ENCODE peak calls at places on chromosomes 6 and 20, in ten cellular contexts. One of them, this sample, is unnamed.

GRCh38 chr6:53765270-53765669 is 29.5 kb upstream of the LRRC1 start:
- DNase-seq in bronchial epithelial cell: no peak
- DNase-seq in SK-MEL-5: no peak
- DNase-seq in COR-L47: no peak
- DNase-seq in H7: no peak
- DNase-seq in activated T-helper 1 cell treated with anti-CD3 and anti-CD28 coated beads, Interleukin-12 subunit alpha, Interleukin-12 subunit beta, Interleukin-2, Interleukin-4 antibody, amounts not matched to agents 30 ng/mL and 10 ng/mL and 1 ng/mL, durations not matched to agents 14 hours and 24 hours and 36 hours: no peak
- DNase-seq in HT1080: no peak
- DNase-seq in NCI-H748 treated with DMSO at 0.1 percent for 48 hours: no peak
- DNase-seq in GM12878: no peak
- DNase-seq in Calu3: no peak
- DNase-seq in this sample: peak

GRCh38 chr6:34305497-34305896 is 56.7 kb upstream of the SMIM29 start:
- DNase-seq in bronchial epithelial cell: no peak
- DNase-seq in SK-MEL-5: no peak
- DNase-seq in COR-L47: no peak
- DNase-seq in H7: no peak
- DNase-seq in activated T-helper 1 cell treated with anti-CD3 and anti-CD28 coated beads, Interleukin-12 subunit alpha, Interleukin-12 subunit beta, Interleukin-2, Interleukin-4 antibody, amounts not matched to agents 30 ng/mL and 10 ng/mL and 1 ng/mL, durations not matched to agents 14 hours and 24 hours and 36 hours: no peak
- DNase-seq in HT1080: no peak
- DNase-seq in NCI-H748 treated with DMSO at 0.1 percent for 48 hours: no peak
- DNase-seq in GM12878: no peak
- DNase-seq in Calu3: no peak
- DNase-seq in this sample: no peak

GRCh38 chr20:63342561-63343459 is 18.3 kb downstream of the CHRNA4 start:
- DNase-seq in bronchial epithelial cell: no peak
- DNase-seq in SK-MEL-5: no peak
- DNase-seq in COR-L47: peak
- DNase-seq in H7: peak
- DNase-seq in activated T-helper 1 cell treated with anti-CD3 and anti-CD28 coated beads, Interleukin-12 subunit alpha, Interleukin-12 subunit beta, Interleukin-2, Interleukin-4 antibody, amounts not matched to agents 30 ng/mL and 10 ng/mL and 1 ng/mL, durations not matched to agents 14 hours and 24 hours and 36 hours: no peak
- DNase-seq in HT1080: no peak
- DNase-seq in NCI-H748 treated with DMSO at 0.1 percent for 48 hours: no peak
- DNase-seq in GM12878: no peak
- DNase-seq in Calu3: no peak
- DNase-seq in this sample: no peak

GRCh38 chr20:57591289-57592229 is 28.7 kb downstream of the ZBP1 start:
- DNase-seq in bronchial epithelial cell: no peak
- DNase-seq in SK-MEL-5: no peak
- DNase-seq in COR-L47: no peak
- DNase-seq in H7: no peak
- DNase-seq in activated T-helper 1 cell treated with anti-CD3 and anti-CD28 coated beads, Interleukin-12 subunit alpha, Interleukin-12 subunit beta, Interleukin-2, Interleukin-4 antibody, amounts not matched to agents 30 ng/mL and 10 ng/mL and 1 ng/mL, durations not matched to agents 14 hours and 24 hours and 36 hours: no peak
- DNase-seq in HT1080: no peak
- DNase-seq in NCI-H748 treated with DMSO at 0.1 percent for 48 hours: no peak
- DNase-seq in GM12878: no peak
- DNase-seq in Calu3: no peak
- DNase-seq in this sample: no peak

GRCh38 chr6:24419526-24419925 is 16.8 kb downstream of the MRS2 start:
- DNase-seq in bronchial epithelial cell: no peak
- DNase-seq in SK-MEL-5: no peak
- DNase-seq in COR-L47: no peak
- DNase-seq in H7: no peak
- DNase-seq in activated T-helper 1 cell treated with anti-CD3 and anti-CD28 coated beads, Interleukin-12 subunit alpha, Interleukin-12 subunit beta, Interleukin-2, Interleukin-4 antibody, amounts not matched to agents 30 ng/mL and 10 ng/mL and 1 ng/mL, durations not matched to agents 14 hours and 24 hours and 36 hours: no peak
- DNase-seq in HT1080: no peak
- DNase-seq in NCI-H748 treated with DMSO at 0.1 percent for 48 hours: no peak
- DNase-seq in GM12878: no peak
- DNase-seq in Calu3: no peak
- DNase-seq in this sample: no peak

GRCh38 chr20:23049933-23050838 is 714 bp upstream of the THBD start:
- DNase-seq in bronchial epithelial cell: no peak
- DNase-seq in SK-MEL-5: no peak
- DNase-seq in COR-L47: no peak
- DNase-seq in H7: peak
- DNase-seq in activated T-helper 1 cell treated with anti-CD3 and anti-CD28 coated beads, Interleukin-12 subunit alpha, Interleukin-12 subunit beta, Interleukin-2, Interleukin-4 antibody, amounts not matched to agents 30 ng/mL and 10 ng/mL and 1 ng/mL, durations not matched to agents 14 hours and 24 hours and 36 hours: no peak
- DNase-seq in HT1080: no peak
- DNase-seq in NCI-H748 treated with DMSO at 0.1 percent for 48 hours: peak
- DNase-seq in GM12878: no peak
- DNase-seq in Calu3: peak
- DNase-seq in this sample: peak

GRCh38 chr6:5457983-5458683 is 196.8 kb downstream of the FARS2 start:
- DNase-seq in bronchial epithelial cell: peak
- DNase-seq in SK-MEL-5: no peak
- DNase-seq in COR-L47: peak
- DNase-seq in H7: no peak
- DNase-seq in activated T-helper 1 cell treated with anti-CD3 and anti-CD28 coated beads, Interleukin-12 subunit alpha, Interleukin-12 subunit beta, Interleukin-2, Interleukin-4 antibody, amounts not matched to agents 30 ng/mL and 10 ng/mL and 1 ng/mL, durations not matched to agents 14 hours and 24 hours and 36 hours: no peak
- DNase-seq in HT1080: peak
- DNase-seq in NCI-H748 treated with DMSO at 0.1 percent for 48 hours: peak
- DNase-seq in GM12878: no peak
- DNase-seq in Calu3: peak
- DNase-seq in this sample: no peak

GRCh38 chr20:46757754-46758678 is 48.6 kb downstream of the SLC2A10 start:
- DNase-seq in bronchial epithelial cell: peak
- DNase-seq in SK-MEL-5: peak
- DNase-seq in COR-L47: peak
- DNase-seq in H7: peak
- DNase-seq in activated T-helper 1 cell treated with anti-CD3 and anti-CD28 coated beads, Interleukin-12 subunit alpha, Interleukin-12 subunit beta, Interleukin-2, Interleukin-4 antibody, amounts not matched to agents 30 ng/mL and 10 ng/mL and 1 ng/mL, durations not matched to agents 14 hours and 24 hours and 36 hours: peak
- DNase-seq in HT1080: peak
- DNase-seq in NCI-H748 treated with DMSO at 0.1 percent for 48 hours: peak
- DNase-seq in GM12878: peak
- DNase-seq in Calu3: peak
- DNase-seq in this sample: peak

GRCh38 chr20:11492391-11492790 is 425.3 kb upstream of the BTBD3 start:
- DNase-seq in bronchial epithelial cell: no peak
- DNase-seq in SK-MEL-5: no peak
- DNase-seq in COR-L47: no peak
- DNase-seq in H7: no peak
- DNase-seq in activated T-helper 1 cell treated with anti-CD3 and anti-CD28 coated beads, Interleukin-12 subunit alpha, Interleukin-12 subunit beta, Interleukin-2, Interleukin-4 antibody, amounts not matched to agents 30 ng/mL and 10 ng/mL and 1 ng/mL, durations not matched to agents 14 hours and 24 hours and 36 hours: no peak
- DNase-seq in HT1080: no peak
- DNase-seq in NCI-H748 treated with DMSO at 0.1 percent for 48 hours: no peak
- DNase-seq in GM12878: no peak
- DNase-seq in Calu3: no peak
- DNase-seq in this sample: no peak

GRCh38 chr20:44211177-44212039 is 837 bp upstream of the OSER1 start:
- DNase-seq in bronchial epithelial cell: no peak
- DNase-seq in SK-MEL-5: peak
- DNase-seq in COR-L47: no peak
- DNase-seq in H7: no peak
- DNase-seq in activated T-helper 1 cell treated with anti-CD3 and anti-CD28 coated beads, Interleukin-12 subunit alpha, Interleukin-12 subunit beta, Interleukin-2, Interleukin-4 antibody, amounts not matched to agents 30 ng/mL and 10 ng/mL and 1 ng/mL, durations not matched to agents 14 hours and 24 hours and 36 hours: no peak
- DNase-seq in HT1080: peak
- DNase-seq in NCI-H748 treated with DMSO at 0.1 percent for 48 hours: no peak
- DNase-seq in GM12878: no peak
- DNase-seq in Calu3: peak
- DNase-seq in this sample: no peak

GRCh38 chr20:4112490-4113420 is 97.4 kb upstream of the RNF24 start:
- DNase-seq in bronchial epithelial cell: peak
- DNase-seq in SK-MEL-5: no peak
- DNase-seq in COR-L47: no peak
- DNase-seq in H7: no peak
- DNase-seq in activated T-helper 1 cell treated with anti-CD3 and anti-CD28 coated beads, Interleukin-12 subunit alpha, Interleukin-12 subunit beta, Interleukin-2, Interleukin-4 antibody, amounts not matched to agents 30 ng/mL and 10 ng/mL and 1 ng/mL, durations not matched to agents 14 hours and 24 hours and 36 hours: no peak
- DNase-seq in HT1080: peak
- DNase-seq in NCI-H748 treated with DMSO at 0.1 percent for 48 hours: no peak
- DNase-seq in GM12878: peak
- DNase-seq in Calu3: peak
- DNase-seq in this sample: peak

GRCh38 chr6:21846541-21847451 is 253.2 kb downstream of the SOX4 start:
- DNase-seq in bronchial epithelial cell: peak
- DNase-seq in SK-MEL-5: no peak
- DNase-seq in COR-L47: peak
- DNase-seq in H7: peak
- DNase-seq in activated T-helper 1 cell treated with anti-CD3 and anti-CD28 coated beads, Interleukin-12 subunit alpha, Interleukin-12 subunit beta, Interleukin-2, Interleukin-4 antibody, amounts not matched to agents 30 ng/mL and 10 ng/mL and 1 ng/mL, durations not matched to agents 14 hours and 24 hours and 36 hours: no peak
- DNase-seq in HT1080: peak
- DNase-seq in NCI-H748 treated with DMSO at 0.1 percent for 48 hours: peak
- DNase-seq in GM12878: no peak
- DNase-seq in Calu3: peak
- DNase-seq in this sample: peak

GRCh38 chr6:159445351-159445750 is 247.7 kb downstream of the SOD2 start:
- DNase-seq in bronchial epithelial cell: no peak
- DNase-seq in SK-MEL-5: no peak
- DNase-seq in COR-L47: no peak
- DNase-seq in H7: no peak
- DNase-seq in activated T-helper 1 cell treated with anti-CD3 and anti-CD28 coated beads, Interleukin-12 subunit alpha, Interleukin-12 subunit beta, Interleukin-2, Interleukin-4 antibody, amounts not matched to agents 30 ng/mL and 10 ng/mL and 1 ng/mL, durations not matched to agents 14 hours and 24 hours and 36 hours: no peak
- DNase-seq in HT1080: no peak
- DNase-seq in NCI-H748 treated with DMSO at 0.1 percent for 48 hours: no peak
- DNase-seq in GM12878: no peak
- DNase-seq in Calu3: no peak
- DNase-seq in this sample: no peak